ENCODE peak calls at places on chromosome 12, in five cellular contexts. T is Panc1, I is fibroblast of lung, N is HCT116, A is transverse colon. W is an unnamed sample. For H3K4me1 and H3K9me3, the result is how much of the 10 kb centered on the place peaks cover.

GRCh38 chr12:1357711-1358110 is 236.7 kb downstream of the FBXL14 start:
- DNase-seq in T (no peak), I (no peak), N (no peak), A (no peak), W (no peak)

GRCh38 chr12:79826267-79827128 is 108.4 kb downstream of the PPP1R12A start:
- DNase-seq in T (no peak), I (no peak), N (no peak), A (no peak), W (no peak)

GRCh38 chr12:44720265-44720664 is 155.8 kb downstream of the NELL2 start:
- DNase-seq in T (no peak), I (no peak), N (no peak), A (no peak), W (no peak)

GRCh38 chr12:52045794-52046199 is 5.4 kb upstream of the NR4A1 start:
- DNase-seq in T (no peak), I (no peak), N (no peak), A (peak), W (no peak)

GRCh38 chr12:94263011-94263786 is 114.8 kb downstream of the PLXNC1 start:
- DNase-seq in T (no peak), I (no peak), N (no peak), A (peak), W (no peak)

GRCh38 chr12:105334001-105334400 is 3.5 kb downstream of the C12orf75 start:
- DNase-seq in T (no peak), I (peak), N (no peak), A (no peak), W (no peak)

GRCh38 chr12:12872934-12873275 is 18.5 kb upstream of the GPRC5A start:
- DNase-seq in T (no peak), I (no peak), N (peak), A (no peak), W (no peak)

GRCh38 chr12:32171211-32171610 is 64.6 kb downstream of the BICD1 start:
- DNase-seq in T (no peak), I (no peak), N (no peak), A (no peak), W (no peak)

GRCh38 chr12:3249081-3249800 is 172.1 kb downstream of the TSPAN9 start:
- DNase-seq in T (no peak), I (no peak), N (no peak), A (no peak), W (no peak)

GRCh38 chr12:62291888-62292760 is 31.9 kb downstream of the USP15 start:
- DNase-seq in T (no peak), I (no peak), N (no peak), A (no peak), W (no peak)

GRCh38 chr12:106309671-106310313 is 7.3 kb downstream of the TCP11L2 start:
- DNase-seq in T (no peak), I (peak), N (no peak), A (no peak), W (no peak)

GRCh38 chr12:121015825-121016766 is at the start of gene C12orf43:
- DNase-seq in T (peak), I (peak), N (peak), A (peak), W (peak)

GRCh38 chr12:2751686-2752085 is 43.1 kb upstream of the FKBP4 start:
- DNase-seq in T (no peak), I (no peak), N (no peak), A (no peak), W (no peak)

GRCh38 chr12:52052471-52053186 is 1.4 kb downstream of the NR4A1 start:
- DNase-seq in T (no peak), I (peak), N (no peak), A (peak), W (no peak)

GRCh38 chr12:68264864-68265256 is 11.5 kb upstream of the IL22 start:
- DNase-seq in T (no peak), I (peak), N (no peak), A (no peak), W (no peak)

GRCh38 chr12:2804390-2805145 is 7.9 kb upstream of the ITFG2 start:
- DNase-seq in T (no peak), I (peak), N (no peak), A (no peak), W (no peak)

GRCh38 chr12:80041691-80042090 is 57.6 kb upstream of the OTOGL start:
- DNase-seq in T (no peak), I (peak), N (no peak), A (no peak), W (no peak)

GRCh38 chr12:130051900-130052299 is 110.4 kb upstream of the FZD10 start:
- DNase-seq in T (no peak), I (no peak), N (no peak), A (no peak), W (no peak)

GRCh38 chr12:130049666-130050065 is 112.6 kb upstream of the FZD10 start:
- DNase-seq in T (no peak), I (no peak), N (no peak), A (no peak), W (no peak)

GRCh38 chr12:130054803-130055202 is 107.5 kb upstream of the FZD10 start:
- DNase-seq in T (no peak), I (no peak), N (no peak), A (no peak), W (no peak)

DNA sequence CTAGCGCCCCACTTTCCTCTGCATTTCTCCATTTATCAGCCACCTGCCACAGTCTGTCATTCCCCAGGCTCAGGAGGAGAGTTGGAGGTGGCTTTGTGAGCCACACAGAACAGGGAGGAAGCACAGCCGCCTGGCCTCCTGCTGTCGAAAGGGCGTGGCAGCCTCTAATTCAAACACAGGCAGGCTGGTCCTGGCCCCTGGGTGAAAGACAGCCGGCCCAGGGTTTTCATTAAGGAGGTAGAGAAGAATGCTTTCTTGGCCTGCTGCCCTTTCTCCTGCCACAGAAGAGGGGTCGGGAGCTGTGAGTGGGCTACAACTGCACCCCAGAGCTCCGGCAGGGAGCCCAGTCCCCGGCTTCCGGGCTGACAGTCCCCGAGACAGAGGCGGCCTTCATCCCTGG is 108.6 kb upstream of the FZD10 start:
- DNase-seq in T (no peak), I (no peak), N (no peak), A (no peak), W (no peak)
- H3K4me3 ChIP-seq in T (no peak), I (no peak), N (no peak), A (no peak), W (no peak)

GRCh38 chr12:122228092-122228491 is 2.2 kb upstream of the DIABLO start:
- DNase-seq in T (no peak), I (no peak), N (no peak), A (no peak), W (no peak)

GRCh38 chr12:122227341-122227740 is 1.5 kb upstream of the DIABLO start:
- DNase-seq in T (no peak), I (no peak), N (no peak), A (no peak), W (no peak)

GRCh38 chr12:122230798-122231197 is 4.9 kb upstream of the DIABLO start:
- DNase-seq in T (no peak), I (no peak), N (no peak), A (no peak), W (no peak)

GRCh38 chr12:122226366-122227222 is 742 bp upstream of the DIABLO start:
- DNase-seq in T (no peak), I (no peak), N (no peak), A (no peak), W (no peak)

GRCh38 chr12:122225683-122226365 is at the start of gene DIABLO:
- DNase-seq in T (peak), I (peak), N (peak), A (peak), W (peak)
- H3K4me1 ChIP-seq in T (under half), I (under half), N (under half), A (under half), W (under half)

DNA sequence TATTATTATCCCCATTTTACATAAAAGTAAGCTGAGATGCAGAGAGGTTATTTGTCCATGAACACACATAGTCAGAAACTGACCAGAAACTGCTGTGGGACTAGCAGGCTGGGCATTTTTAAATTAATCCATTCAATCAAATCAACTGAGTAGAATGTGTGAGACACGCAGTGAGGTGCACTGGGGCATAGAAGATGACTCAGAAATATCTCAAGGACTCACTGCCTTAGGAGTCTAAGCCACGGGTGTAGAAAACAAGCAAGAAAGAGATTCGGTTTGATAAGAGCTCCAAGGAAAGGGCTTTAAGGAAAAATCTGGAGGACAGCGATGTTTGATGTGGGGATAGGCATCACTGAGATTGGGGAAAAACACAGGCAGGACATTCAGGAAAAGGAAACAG is 127.8 kb downstream of the ANO2 start:
- DNase-seq in T (no peak), I (no peak), N (no peak), A (no peak), W (no peak)
- H3K9me3 ChIP-seq in T (under half), I (under half), N (under half), A (under half), W (under half)

DNA sequence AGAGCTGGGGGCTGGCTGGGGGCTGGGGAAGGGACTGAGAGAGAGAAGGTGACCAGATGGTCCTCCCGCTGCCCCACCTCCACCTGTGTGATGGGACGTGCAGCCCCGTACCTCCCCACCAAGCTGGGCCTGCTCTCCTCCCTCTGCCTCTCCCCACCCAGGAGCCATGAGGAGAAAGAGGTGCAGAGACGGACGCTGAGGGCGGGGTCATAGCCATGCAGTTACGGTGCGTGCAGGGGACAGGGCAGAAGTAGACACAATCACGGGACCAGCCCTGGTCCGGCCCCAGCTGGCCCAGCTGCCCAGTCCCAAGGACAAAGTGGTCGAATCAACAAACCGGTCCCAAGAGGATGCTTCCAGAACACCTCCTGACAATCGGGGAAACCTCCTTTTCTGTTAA is 33.2 kb downstream of the RFLNA start:
- DNase-seq in T (no peak), I (no peak), N (no peak), A (no peak), W (no peak)
- H3K4me3 ChIP-seq in T (no peak), I (no peak), N (no peak), A (no peak), W (no peak)

DNA sequence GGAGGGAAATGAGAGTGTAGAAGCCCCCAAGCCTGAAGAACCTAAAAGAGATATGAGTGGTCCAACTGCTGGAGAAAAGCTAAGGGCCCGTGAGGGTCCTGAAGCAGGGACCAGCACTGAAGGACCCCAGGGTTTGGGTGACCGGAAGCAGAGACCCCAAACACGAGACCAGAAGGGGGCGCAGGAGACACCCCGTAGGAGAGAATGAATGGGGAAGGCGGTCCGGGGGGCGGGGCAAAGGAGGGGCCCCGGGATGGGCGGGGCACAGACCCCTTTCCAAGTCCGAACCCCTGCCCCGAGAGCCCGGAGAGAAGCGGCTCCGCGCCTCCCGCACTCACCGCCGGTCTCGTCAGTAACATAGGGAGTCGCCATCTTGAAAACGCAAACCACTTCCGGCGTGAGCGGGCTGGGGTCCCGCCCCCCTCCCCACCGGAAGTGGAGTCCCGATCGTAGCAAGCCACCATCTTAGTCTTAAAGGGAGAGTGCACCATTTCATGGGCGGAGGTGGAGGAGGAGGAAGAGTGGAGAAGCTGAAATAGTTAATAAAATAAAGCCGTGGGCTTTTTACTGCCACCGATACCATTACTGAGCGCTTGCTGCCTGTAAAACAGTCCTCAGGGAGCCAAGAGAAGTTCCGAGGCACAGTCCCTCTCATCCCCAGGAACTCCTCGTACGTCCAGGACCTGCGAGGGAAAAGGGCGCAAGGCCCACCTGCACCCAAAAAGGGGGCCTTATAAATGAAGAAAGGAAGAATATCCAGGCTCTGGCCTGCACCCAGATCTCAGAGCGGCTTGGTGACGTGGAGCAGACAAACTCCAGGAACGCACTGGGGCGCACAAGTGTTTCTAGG is 731 bp downstream of the PYM1 start:
- DNase-seq in T (peak), I (peak), N (peak), A (peak), W (peak)
- H3K4me1 ChIP-seq in T (under half), I (under half), N (half or more), A (half or more), W (under half)

GRCh38 chr12:16019131-16019530 is 108.0 kb downstream of the DERA start:
- DNase-seq in T (no peak), I (no peak), N (no peak), A (no peak), W (no peak)

GRCh38 chr12:16016748-16017147 is 105.6 kb downstream of the DERA start:
- DNase-seq in T (no peak), I (no peak), N (no peak), A (no peak), W (no peak)

GRCh38 chr12:16021666-16022065 is 110.5 kb downstream of the DERA start:
- DNase-seq in T (no peak), I (no peak), N (no peak), A (no peak), W (no peak)

GRCh38 chr12:16021026-16021425 is 109.9 kb downstream of the DERA start:
- DNase-seq in T (no peak), I (no peak), N (no peak), A (no peak), W (no peak)

GRCh38 chr12:16020034-16020433 is 108.9 kb downstream of the DERA start:
- DNase-seq in T (no peak), I (no peak), N (no peak), A (no peak), W (no peak)
- H3K9me3 ChIP-seq in T (under half), I (under half), N (under half), A (under half), W (under half)

GRCh38 chr12:63323942-63324341 is 172.9 kb upstream of the AVPR1A start:
- DNase-seq in T (no peak), I (no peak), N (no peak), A (no peak), W (no peak)
- H3K4me3 ChIP-seq in T (no peak), I (no peak), N (no peak), A (no peak), W (no peak)

GRCh38 chr12:129719426-129719825 is 184.4 kb downstream of the TMEM132D start:
- DNase-seq in T (no peak), I (no peak), N (no peak), A (no peak), W (no peak)
- H3K4me1 ChIP-seq in T (under half), I (under half), N (under half), A (under half), W (under half)

W was measured in thoracic aorta.